ENCODE peak calls at places on chromosomes 13 and 19, in four cellular contexts. Q is IMR-90, Y is K562, C is HepG2. I is an unnamed sample.

GRCh38 chr13:98098511-98098910 is 44.4 kb upstream of the FARP1 start:
- DNase-seq in C (no peak), Y (no peak), Q (peak), I (no peak)

GRCh38 chr13:27300941-27301586 is 30.4 kb downstream of the RASL11A start:
- DNase-seq in Y (no peak), C (no peak), Q (no peak), I (no peak)

GRCh38 chr19:41344162-41344561 is 9.6 kb downstream of the TGFB1 start:
- DNase-seq in C (no peak), Q (no peak), Y (no peak), I (no peak)

GRCh38 chr13:114259374-114259773 is 22.0 kb upstream of the UPF3A start:
- DNase-seq in Q (no peak), C (no peak), Y (no peak), I (no peak)

GRCh38 chr13:38535271-38535670 is 151.6 kb upstream of the FREM2 start:
- DNase-seq in Y (no peak), Q (no peak), C (no peak), I (no peak)

GRCh38 chr19:51690359-51691121 is 2.6 kb upstream of the SPACA6 start:
- DNase-seq in C (no peak), Q (peak), Y (peak), I (peak)

GRCh38 chr19:35908010-35908441 is at the start of gene TYROBP:
- DNase-seq in C (no peak), Y (no peak), Q (no peak), I (no peak)

GRCh38 chr19:35294859-35295258 is 2.9 kb downstream of the MAG start:
- DNase-seq in Q (no peak), C (no peak), Y (no peak), I (no peak)

GRCh38 chr19:39430675-39431593 is 4.8 kb downstream of the RPS16 start:
- DNase-seq in Y (peak), Q (peak), C (peak), I (peak)

GRCh38 chr19:7395360-7395781 is 46.6 kb downstream of the ARHGEF18 start:
- DNase-seq in C (no peak), Q (no peak), Y (peak), I (no peak)

GRCh38 chr13:78137404-78138142 is 218.9 kb upstream of the EDNRB start:
- DNase-seq in Y (peak), C (peak), Q (peak), I (peak)

GRCh38 chr13:85798999-85799646 is at the start of gene SLITRK6:
- DNase-seq in C (no peak), Q (peak), Y (no peak), I (peak)

GRCh38 chr13:43428545-43429287 is 358.1 kb downstream of the ENOX1 start:
- DNase-seq in Y (no peak), C (no peak), Q (no peak), I (no peak)

GRCh38 chr19:35170359-35171061 is 16.0 kb downstream of the FXYD5 start:
- DNase-seq in Q (no peak), Y (no peak), C (no peak), I (no peak)

GRCh38 chr19:3357362-3357730 is 9.0 kb upstream of the NFIC start:
- DNase-seq in Y (no peak), C (no peak), Q (no peak), I (no peak)

GRCh38 chr19:47075179-47075811 is 26.9 kb upstream of the TMEM160 start:
- DNase-seq in Q (peak), Y (no peak), C (no peak), I (no peak)

GRCh38 chr13:45626731-45627374 is 11.3 kb upstream of the ERICH6B start:
- DNase-seq in Q (no peak), Y (no peak), C (no peak), I (no peak)

GRCh38 chr19:30209617-30210600 is 162.3 kb upstream of the ZNF536 start:
- DNase-seq in C (no peak), Y (no peak), Q (no peak), I (no peak)

GRCh38 chr13:75637101-75637774 is 1.1 kb downstream of the LMO7 start:
- DNase-seq in C (no peak), Q (no peak), Y (no peak), I (no peak)

GRCh38 chr19:14515501-14516047 is 2.6 kb downstream of the DNAJB1 start:
- DNase-seq in C (no peak), Y (no peak), Q (peak), I (no peak)

GRCh38 chr19:47247308-47247990 is 8.9 kb upstream of the CCDC9 start:
- DNase-seq in Q (peak), C (peak), Y (peak), I (peak)

GRCh38 chr13:114124486-114124885 is 7.9 kb downstream of the RASA3 start:
- DNase-seq in Q (no peak), C (no peak), Y (no peak), I (no peak)

GRCh38 chr19:30155529-30156200 is 213.6 kb downstream of the URI1 start:
- DNase-seq in C (no peak), Q (no peak), Y (no peak), I (no peak)

GRCh38 chr19:50331187-50332013 is 2.2 kb upstream of the KCNC3 start:
- DNase-seq in Q (no peak), C (no peak), Y (peak), I (no peak)

GRCh38 chr19:10116085-10116865 is 3.4 kb downstream of the EIF3G start:
- DNase-seq in Q (no peak), C (no peak), Y (no peak), I (no peak)

GRCh38 chr13:74444877-74445479 is 310.8 kb upstream of the KLF12 start:
- DNase-seq in Q (peak), Y (no peak), C (no peak), I (no peak)

GRCh38 chr19:58038688-58039204 is 4.9 kb downstream of the ZSCAN1 start:
- DNase-seq in Q (no peak), Y (no peak), C (peak), I (no peak)

GRCh38 chr13:71663431-71663830 is 203.6 kb downstream of the DACH1 start:
- DNase-seq in Q (no peak), Y (no peak), C (no peak), I (no peak)

GRCh38 chr13:36788276-36788675 is 30.7 kb upstream of the RFXAP start:
- DNase-seq in Q (peak), Y (no peak), C (no peak), I (no peak)

GRCh38 chr13:52348081-52348480 is 57.9 kb downstream of the THSD1 start:
- DNase-seq in Q (peak), C (no peak), Y (no peak), I (no peak)

GRCh38 chr13:92175330-92175729 is 776.9 kb downstream of the GPC5 start:
- DNase-seq in Y (peak), C (peak), Q (peak), I (no peak)

DNA sequence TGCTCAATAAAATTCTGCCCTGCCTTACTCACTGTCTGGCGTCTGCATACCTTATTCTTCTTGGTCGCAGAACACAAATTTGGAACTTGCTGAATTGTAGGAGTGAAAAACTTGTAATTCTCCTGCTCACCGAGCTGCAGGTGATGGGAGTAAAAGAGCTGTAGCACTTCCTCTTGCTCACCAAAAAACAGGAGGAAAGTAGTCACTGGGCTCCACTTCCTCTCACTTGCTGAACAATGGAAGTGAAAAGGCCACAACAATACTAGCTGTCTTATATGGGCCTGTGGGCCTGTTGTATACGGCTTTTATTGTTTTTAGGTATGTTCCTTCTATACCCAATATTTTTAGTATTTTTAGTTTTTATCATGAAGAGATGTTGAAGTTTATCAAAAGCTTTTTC is 978.7 kb downstream of the SLITRK5 start:
- DNase-seq in Y (no peak), Q (no peak), C (no peak), I (no peak)
- TF ChIP-seq MAZ in Y (no peak), Q (no peak), C (no peak), I (no peak)

GRCh38 chr19:5935473-5936307 is 21.6 kb downstream of the CAPS start:
- DNase-seq in Q (peak), C (no peak), Y (no peak), I (no peak)
- TF ChIP-seq MAZ in Q (no peak), C (no peak), Y (no peak), I (no peak)

GRCh38 chr19:1691589-1692290 is 39.3 kb upstream of the TCF3 start:
- DNase-seq in C (no peak), Q (no peak), Y (no peak), I (no peak)

GRCh38 chr19:1685046-1685445 is 32.6 kb upstream of the TCF3 start:
- DNase-seq in Y (peak), C (no peak), Q (no peak), I (no peak)

GRCh38 chr19:1690570-1691307 is 38.3 kb upstream of the TCF3 start:
- DNase-seq in C (no peak), Q (no peak), Y (peak), I (no peak)
- TF ChIP-seq MAZ in C (no peak), Q (no peak), Y (peak), I (no peak)

GRCh38 chr19:55133639-55134444 is 15.2 kb downstream of the TNNT1 start:
- DNase-seq in Y (no peak), C (no peak), Q (no peak), I (no peak)
- TF ChIP-seq MAZ in Y (no peak), C (no peak), Q (no peak), I (no peak)

DNA sequence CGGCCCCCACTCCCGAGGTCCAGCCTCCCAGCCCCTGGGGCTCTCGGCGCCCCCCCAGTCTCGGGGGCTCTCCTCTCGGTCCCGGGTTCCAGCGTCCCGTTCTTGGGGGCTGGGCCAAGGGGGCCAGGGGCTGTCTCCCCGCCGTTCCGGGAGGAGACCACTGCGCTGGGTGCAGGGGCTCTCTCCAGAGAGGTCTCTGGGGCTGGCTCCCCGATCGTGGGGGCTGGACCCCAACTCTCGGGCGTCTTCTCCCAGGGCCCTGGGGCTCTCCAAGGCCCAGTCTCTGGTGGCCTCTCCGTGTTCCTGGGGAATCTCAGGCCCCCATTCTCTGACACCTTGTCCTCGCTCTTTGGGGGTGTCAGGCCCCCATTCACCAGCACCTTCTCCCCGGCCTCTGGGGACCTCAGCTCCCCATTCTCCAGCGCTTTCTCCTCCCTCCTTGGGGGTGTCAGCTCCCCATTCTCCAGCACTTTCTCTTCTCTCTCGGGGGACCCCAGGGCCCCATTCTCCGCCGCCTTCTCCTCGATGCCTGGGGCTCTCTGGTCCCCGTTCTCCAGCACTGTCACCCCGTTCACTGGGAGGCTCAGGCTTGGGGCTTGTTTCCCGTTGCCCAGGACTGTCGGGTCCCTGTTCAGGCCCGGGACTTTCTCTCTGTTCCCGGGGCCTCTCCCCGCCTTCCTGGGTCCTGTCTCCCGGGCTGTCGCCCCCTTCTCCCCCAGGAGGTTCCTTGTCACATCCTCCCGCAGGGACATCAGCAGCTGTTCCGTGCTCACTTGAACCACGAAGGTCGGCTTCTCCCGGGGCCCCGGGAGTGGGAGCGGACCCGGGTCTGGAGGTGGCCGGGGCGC is 13.7 kb downstream of the LMTK3 start:
- DNase-seq in Q (no peak), C (no peak), Y (no peak), I (no peak)
- TF ChIP-seq MAZ in Q (no peak), C (no peak), Y (no peak), I (no peak)